ENCODE peak calls at places on chromosomes 5 and 9, in six cellular contexts. A, V, C, J, N and D are unnamed samples.

GRCh38 chr5:149766460-149767277 is 36.6 kb downstream of the PPARGC1B start:
- DNase-seq in A (no peak), V (no peak), C (no peak), J (no peak), N (no peak), D (no peak)

GRCh38 chr9:91465420-91465819 is 41.8 kb upstream of the NFIL3 start:
- DNase-seq in A (no peak), V (no peak), C (no peak), J (no peak), N (no peak), D (no peak)

GRCh38 chr5:181052526-181052927 is 12.5 kb downstream of the BTNL9 start:
- DNase-seq in A (no peak), V (no peak), C (no peak), J (peak; percentile 66), N (peak; percentile 81), D (no peak)

GRCh38 chr9:107999011-107999410 is 509.4 kb upstream of the KLF4 start:
- DNase-seq in A (no peak), V (no peak), C (no peak), J (peak; percentile 48), N (no peak), D (no peak)

GRCh38 chr5:67724412-67725135 is 491.0 kb upstream of the PIK3R1 start:
- DNase-seq in A (no peak), V (no peak), C (no peak), J (no peak), N (no peak), D (no peak)

GRCh38 chr5:9233712-9234111 is 312.2 kb downstream of the SEMA5A start:
- DNase-seq in A (no peak), V (no peak), C (no peak), J (no peak), N (no peak), D (no peak)

GRCh38 chr5:29162297-29162696 is 2031.2 kb upstream of the CDH6 start:
- DNase-seq in A (peak; percentile 3), V (no peak), C (no peak), J (no peak), N (no peak), D (no peak)

GRCh38 chr9:18726546-18726945 is 252.6 kb downstream of the ADAMTSL1 start:
- DNase-seq in A (no peak), V (no peak), C (no peak), J (no peak), N (no peak), D (no peak)

GRCh38 chr5:179623906-179624741 is 653 bp upstream of the HNRNPH1 start:
- DNase-seq in A (peak; percentile 45), V (no peak), C (no peak), J (no peak), N (peak; percentile 74), D (peak; percentile 68)

GRCh38 chr9:137316012-137316981 is 14.2 kb upstream of the NRARP start:
- DNase-seq in A (no peak), V (no peak), C (peak; percentile 94), J (peak; percentile 79), N (peak; percentile 86), D (no peak)

GRCh38 chr5:37735649-37736347 is 104.0 kb downstream of the GDNF start:
- DNase-seq in A (no peak), V (no peak), C (no peak), J (no peak), N (peak; percentile 34), D (no peak)

DNA sequence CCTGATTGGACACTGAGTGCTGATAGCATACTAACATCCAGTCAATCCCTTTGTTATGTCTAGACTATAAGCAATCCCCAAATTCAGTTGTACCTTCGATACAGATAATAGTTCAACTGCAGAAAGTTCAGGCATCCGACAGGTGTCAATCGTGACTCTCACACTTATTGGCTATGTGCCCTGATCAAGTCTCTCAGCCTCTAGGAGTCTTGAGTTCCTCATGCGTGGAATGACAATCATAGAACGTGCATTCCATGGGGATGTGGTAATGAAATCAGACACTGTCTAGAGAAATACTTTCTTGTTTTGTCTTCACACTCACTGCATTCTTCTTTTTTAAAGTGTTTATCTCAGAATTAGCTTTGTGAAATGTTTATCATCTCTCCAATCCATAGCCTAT is 4.8 kb downstream of the ANKRD34B start:
- DNase-seq in A (no peak), V (no peak), C (no peak), J (no peak), N (no peak), D (no peak)
- TF ChIP-seq GABPA in A (no peak), V (no peak), C (no peak), J (no peak), N (no peak), D (no peak)

GRCh38 chr5:88298425-88298824 is 29.8 kb upstream of the TMEM161B start:
- DNase-seq in A (no peak), V (no peak), C (no peak), J (no peak), N (no peak), D (no peak)
- TF ChIP-seq GABPA in A (no peak), V (no peak), C (no peak), J (no peak), N (no peak), D (no peak)

GRCh38 chr9:115517335-115518075 is 399.5 kb upstream of the TNC start:
- DNase-seq in A (no peak), V (no peak), C (no peak), J (no peak), N (no peak), D (no peak)
- TF ChIP-seq GABPA in A (no peak), V (no peak), C (no peak), J (no peak), N (no peak), D (no peak)

GRCh38 chr9:93280661-93281259 is 96.8 kb downstream of the WNK2 start:
- DNase-seq in A (no peak), V (no peak), C (no peak), J (no peak), N (no peak), D (no peak)
- TF ChIP-seq GABPA in A (no peak), V (no peak), C (no peak), J (no peak), N (no peak), D (no peak)

DNA sequence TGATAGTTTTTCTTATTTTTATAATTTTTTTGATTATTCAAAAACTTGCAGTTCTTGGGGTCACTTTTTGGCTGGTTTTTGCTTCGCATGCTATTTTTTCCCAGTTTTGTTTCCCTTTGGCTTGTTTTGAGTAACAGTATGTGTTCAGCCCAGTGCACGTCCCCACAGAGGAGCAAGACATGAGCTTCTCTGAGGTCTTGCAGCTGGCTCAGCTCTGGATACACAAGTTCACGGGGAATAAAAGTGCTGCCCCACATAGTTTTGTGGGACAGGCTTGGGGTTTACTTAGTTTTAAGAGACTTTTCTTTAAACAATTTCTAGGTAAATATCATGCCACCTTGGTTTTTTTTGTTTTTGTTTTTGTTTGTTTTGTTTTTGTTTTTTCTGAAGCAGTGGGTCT is 297.8 kb upstream of the IRX1 start:
- DNase-seq in A (no peak), V (no peak), C (no peak), J (no peak), N (no peak), D (no peak)
- TF ChIP-seq GABPA in A (no peak), V (no peak), C (no peak), J (no peak), N (no peak), D (no peak)

DNA sequence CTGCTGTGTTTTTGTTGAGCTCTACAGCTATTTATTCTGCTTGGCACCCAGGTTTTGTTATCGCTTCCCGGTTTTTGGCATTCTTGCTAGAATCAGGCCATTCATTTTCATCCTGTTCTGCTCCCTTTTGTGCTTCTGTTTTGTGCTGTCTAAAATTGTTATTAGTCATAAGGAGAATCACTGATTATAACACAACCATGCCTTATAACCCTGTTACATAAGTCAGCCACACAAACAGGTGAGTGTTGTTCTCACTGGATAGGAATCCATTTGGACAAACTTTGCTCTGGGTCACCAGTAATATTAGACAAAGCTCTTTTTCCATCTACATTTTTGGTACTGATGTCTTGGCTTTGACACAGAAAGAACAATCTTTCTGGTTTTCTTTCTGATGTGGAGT is 622.8 kb downstream of the PSAT1 start:
- DNase-seq in A (no peak), V (no peak), C (no peak), J (no peak), N (no peak), D (no peak)
- TF ChIP-seq GABPA in A (no peak), V (no peak), C (no peak), J (no peak), N (no peak), D (no peak)